ENCODE peak calls at places on chromosomes 3 and 15, in four cellular contexts. One of them, this sample, is unnamed.

GRCh38 chr3:63067999-63068645 is 192.9 kb upstream of the CADPS start:
- DNase-seq in WTC11: peak
- DNase-seq in HepG2: peak
- DNase-seq in K562: peak
- DNase-seq in this sample: peak

GRCh38 chr3:12046406-12046805 is 42.2 kb downstream of the SYN2 start:
- DNase-seq in K562: no peak
- DNase-seq in WTC11: no peak
- DNase-seq in HepG2: no peak
- DNase-seq in this sample: peak

GRCh38 chr3:176961916-176962315 is 235.4 kb downstream of the TBL1XR1 start:
- DNase-seq in WTC11: no peak
- DNase-seq in HepG2: no peak
- DNase-seq in K562: no peak
- DNase-seq in this sample: no peak

GRCh38 chr15:66535056-66535455 is 29.9 kb downstream of the ZWILCH start:
- DNase-seq in HepG2: no peak
- DNase-seq in WTC11: no peak
- DNase-seq in K562: no peak
- DNase-seq in this sample: no peak

GRCh38 chr3:183253961-183254815 is 1.1 kb downstream of the B3GNT5 start:
- DNase-seq in WTC11: peak
- DNase-seq in HepG2: no peak
- DNase-seq in K562: peak
- DNase-seq in this sample: peak

GRCh38 chr3:79085166-79085565 is 682.6 kb downstream of the ROBO1 start:
- DNase-seq in K562: no peak
- DNase-seq in WTC11: no peak
- DNase-seq in HepG2: no peak
- DNase-seq in this sample: no peak

GRCh38 chr3:15630646-15631350 is 29.3 kb downstream of the BTD start:
- DNase-seq in HepG2: no peak
- DNase-seq in K562: no peak
- DNase-seq in WTC11: no peak
- DNase-seq in this sample: no peak

GRCh38 chr15:80970018-80970657 is 19.5 kb downstream of the MESD start:
- DNase-seq in K562: peak
- DNase-seq in WTC11: peak
- DNase-seq in HepG2: peak
- DNase-seq in this sample: peak

GRCh38 chr3:134029256-134029733 is 430 bp downstream of the SLCO2A1 start:
- DNase-seq in WTC11: no peak
- DNase-seq in K562: no peak
- DNase-seq in HepG2: no peak
- DNase-seq in this sample: no peak

GRCh38 chr3:28247286-28247685 is 5.9 kb downstream of the CMC1 start:
- DNase-seq in WTC11: no peak
- DNase-seq in K562: no peak
- DNase-seq in HepG2: no peak
- DNase-seq in this sample: no peak

GRCh38 chr15:62495670-62496328 is 330.7 kb upstream of the C2CD4B start:
- DNase-seq in HepG2: no peak
- DNase-seq in WTC11: no peak
- DNase-seq in K562: no peak
- DNase-seq in this sample: no peak

GRCh38 chr3:127209840-127210653 is 17.1 kb downstream of the PRR23E start:
- DNase-seq in K562: no peak
- DNase-seq in WTC11: no peak
- DNase-seq in HepG2: no peak
- DNase-seq in this sample: no peak

GRCh38 chr15:28937271-28937670 is 51.5 kb downstream of the APBA2 start:
- DNase-seq in K562: no peak
- DNase-seq in HepG2: no peak
- DNase-seq in WTC11: no peak
- DNase-seq in this sample: no peak

GRCh38 chr3:126393563-126393962 is 1.1 kb upstream of the CFAP100 start:
- DNase-seq in K562: no peak
- DNase-seq in HepG2: no peak
- DNase-seq in WTC11: no peak
- DNase-seq in this sample: no peak

GRCh38 chr15:64806509-64806908 is 18.9 kb downstream of the PIF1 start:
- DNase-seq in K562: no peak
- DNase-seq in WTC11: no peak
- DNase-seq in HepG2: no peak
- DNase-seq in this sample: no peak

DNA sequence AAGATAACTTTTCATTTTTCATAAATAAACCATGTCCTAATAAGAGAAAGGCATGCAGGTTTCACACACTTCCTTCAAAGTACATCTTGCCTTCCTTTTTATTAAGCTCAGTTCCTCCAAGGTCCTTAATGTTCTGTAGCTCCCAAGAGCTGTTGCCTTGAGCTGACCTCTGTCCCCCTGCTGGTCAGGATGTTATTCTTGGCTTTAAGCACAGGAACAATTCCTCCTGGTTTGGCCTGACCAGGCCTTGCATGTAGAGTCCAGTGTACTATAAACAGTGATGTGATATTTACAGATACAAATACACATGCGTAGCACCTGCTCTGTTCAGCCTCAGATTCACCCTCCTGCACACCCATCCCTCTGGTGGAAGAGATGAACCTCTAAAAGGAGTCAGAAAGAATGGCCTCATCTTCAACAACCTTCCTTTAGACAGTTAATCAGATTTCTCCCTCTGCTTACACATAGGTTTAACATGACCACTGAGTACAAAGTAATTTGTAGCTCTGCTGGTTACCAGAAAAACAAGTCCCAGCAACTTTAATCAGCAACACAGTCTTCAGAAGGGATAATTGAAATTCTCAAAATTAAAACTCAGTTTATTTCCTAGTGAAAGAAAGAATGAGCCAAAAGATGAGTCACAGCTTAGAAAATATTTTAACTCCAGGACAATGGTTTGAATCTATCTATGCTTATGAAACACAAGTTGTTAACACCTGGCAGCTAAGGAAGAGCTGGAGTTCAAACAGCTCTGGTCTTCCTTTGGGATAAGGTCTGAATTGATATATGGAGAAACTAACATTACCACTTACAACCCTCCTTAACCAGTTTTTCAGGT is 46.5 kb downstream of the PTPN9 start:
- DNase-seq in K562: peak
- DNase-seq in HepG2: peak
- DNase-seq in WTC11: peak
- DNase-seq in this sample: peak
- TF ChIP-seq ELF4 in K562: no peak
- TF ChIP-seq ELF4 in HepG2: no peak
- TF ChIP-seq ELF4 in WTC11: no peak
- TF ChIP-seq ELF4 in this sample: no peak

DNA sequence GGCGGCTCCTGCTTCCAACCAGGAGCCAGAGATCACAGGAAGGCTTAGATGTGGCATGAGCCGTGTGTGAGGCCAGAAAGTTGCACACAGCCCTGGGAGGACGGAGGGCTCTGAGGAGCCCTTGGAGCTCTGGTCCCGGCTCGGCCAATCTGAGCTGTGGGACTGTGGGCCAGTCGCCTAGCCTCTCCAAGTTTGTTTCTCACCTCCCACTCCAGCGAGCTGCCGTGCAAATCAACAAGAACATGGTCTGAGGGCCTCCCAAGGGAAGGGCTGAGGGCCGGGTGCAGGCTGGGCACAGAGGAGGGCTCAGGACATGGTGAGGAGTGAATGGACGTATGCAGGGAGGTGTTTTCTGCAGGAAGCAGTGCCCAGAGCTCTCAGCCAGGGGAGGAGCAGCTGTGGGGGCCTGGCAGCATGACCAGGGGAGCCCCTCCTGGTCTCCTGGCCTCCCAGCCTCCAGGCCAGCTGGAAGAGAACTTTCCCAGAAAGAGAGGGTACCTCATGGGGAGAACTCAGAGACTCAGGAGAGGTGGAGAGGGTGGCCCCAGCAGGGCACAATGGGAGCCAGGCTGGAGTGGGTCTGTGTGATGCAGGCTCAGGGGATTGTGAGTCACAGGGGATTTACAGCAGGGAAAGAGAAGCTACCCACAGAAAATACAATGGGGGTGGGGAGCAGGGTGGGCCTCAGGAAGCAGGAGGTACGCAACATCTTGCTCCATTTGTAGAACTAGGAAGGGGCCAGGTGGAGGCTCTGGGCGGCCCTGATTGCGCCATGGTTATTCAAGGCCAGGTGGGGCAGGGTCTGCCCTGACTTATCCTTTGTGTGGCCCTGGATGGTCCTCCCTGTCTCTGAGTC is 24.8 kb downstream of the PSTPIP1 start:
- DNase-seq in K562: no peak
- DNase-seq in WTC11: no peak
- DNase-seq in HepG2: no peak
- DNase-seq in this sample: no peak
- TF ChIP-seq ELF4 in K562: no peak
- TF ChIP-seq ELF4 in WTC11: no peak
- TF ChIP-seq ELF4 in HepG2: no peak
- TF ChIP-seq ELF4 in this sample: no peak

DNA sequence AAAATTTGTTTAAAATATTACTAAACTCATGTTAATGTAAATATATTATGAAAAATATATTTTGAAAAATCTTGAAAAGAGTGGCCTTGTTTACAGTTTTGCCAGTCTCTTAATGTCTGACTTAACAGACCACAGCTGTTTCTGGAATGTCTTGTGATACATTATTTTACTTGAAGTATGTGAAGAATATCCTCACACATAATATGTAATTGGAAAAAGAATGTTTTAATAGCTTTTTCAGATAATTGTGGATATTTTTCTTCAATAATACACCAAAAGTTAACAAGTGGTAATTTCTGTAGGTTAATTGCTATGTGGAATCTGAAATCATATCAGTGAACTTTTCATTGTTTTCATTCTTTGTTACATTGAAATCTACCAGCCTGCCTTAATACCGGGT is 101.3 kb downstream of the UBE2E2 start:
- DNase-seq in WTC11: no peak
- DNase-seq in HepG2: no peak
- DNase-seq in K562: no peak
- DNase-seq in this sample: no peak
- TF ChIP-seq ELF4 in WTC11: no peak
- TF ChIP-seq ELF4 in HepG2: no peak
- TF ChIP-seq ELF4 in K562: no peak
- TF ChIP-seq ELF4 in this sample: no peak

GRCh38 chr15:70632079-70632850 is 131.1 kb downstream of the UACA start:
- DNase-seq in WTC11: no peak
- DNase-seq in HepG2: no peak
- DNase-seq in K562: no peak
- DNase-seq in this sample: no peak

GRCh38 chr15:70633394-70633793 is 130.0 kb downstream of the UACA start:
- DNase-seq in HepG2: no peak
- DNase-seq in K562: no peak
- DNase-seq in WTC11: no peak
- DNase-seq in this sample: no peak

GRCh38 chr15:70632981-70633380 is 130.4 kb downstream of the UACA start:
- DNase-seq in HepG2: no peak
- DNase-seq in WTC11: peak
- DNase-seq in K562: no peak
- DNase-seq in this sample: no peak

GRCh38 chr15:70635895-70636294 is 127.5 kb downstream of the UACA start:
- DNase-seq in WTC11: no peak
- DNase-seq in HepG2: no peak
- DNase-seq in K562: no peak
- DNase-seq in this sample: no peak

GRCh38 chr15:70636540-70637165 is 126.7 kb downstream of the UACA start:
- DNase-seq in K562: no peak
- DNase-seq in WTC11: peak
- DNase-seq in HepG2: peak
- DNase-seq in this sample: no peak
- TF ChIP-seq ELF4 in K562: no peak
- TF ChIP-seq ELF4 in WTC11: no peak
- TF ChIP-seq ELF4 in HepG2: no peak
- TF ChIP-seq ELF4 in this sample: no peak

GRCh38 chr15:26070095-26070532 is 207.0 kb upstream of the ATP10A start:
- DNase-seq in WTC11: no peak
- DNase-seq in K562: no peak
- DNase-seq in HepG2: no peak
- DNase-seq in this sample: no peak

GRCh38 chr15:26075770-26076169 is 212.6 kb upstream of the ATP10A start:
- DNase-seq in WTC11: no peak
- DNase-seq in HepG2: no peak
- DNase-seq in K562: no peak
- DNase-seq in this sample: no peak

GRCh38 chr15:26069204-26069603 is 206.1 kb upstream of the ATP10A start:
- DNase-seq in HepG2: no peak
- DNase-seq in K562: no peak
- DNase-seq in WTC11: no peak
- DNase-seq in this sample: no peak

GRCh38 chr15:26073430-26074333 is 210.6 kb upstream of the ATP10A start:
- DNase-seq in K562: no peak
- DNase-seq in WTC11: no peak
- DNase-seq in HepG2: no peak
- DNase-seq in this sample: no peak
- TF ChIP-seq ELF4 in K562: no peak
- TF ChIP-seq ELF4 in WTC11: no peak
- TF ChIP-seq ELF4 in HepG2: no peak
- TF ChIP-seq ELF4 in this sample: no peak

GRCh38 chr3:194555175-194556062 is 68.6 kb upstream of the ATP13A3 start:
- DNase-seq in WTC11: no peak
- DNase-seq in HepG2: no peak
- DNase-seq in K562: no peak
- DNase-seq in this sample: no peak
- TF ChIP-seq ELF4 in WTC11: no peak
- TF ChIP-seq ELF4 in HepG2: no peak
- TF ChIP-seq ELF4 in K562: no peak
- TF ChIP-seq ELF4 in this sample: no peak

DNA sequence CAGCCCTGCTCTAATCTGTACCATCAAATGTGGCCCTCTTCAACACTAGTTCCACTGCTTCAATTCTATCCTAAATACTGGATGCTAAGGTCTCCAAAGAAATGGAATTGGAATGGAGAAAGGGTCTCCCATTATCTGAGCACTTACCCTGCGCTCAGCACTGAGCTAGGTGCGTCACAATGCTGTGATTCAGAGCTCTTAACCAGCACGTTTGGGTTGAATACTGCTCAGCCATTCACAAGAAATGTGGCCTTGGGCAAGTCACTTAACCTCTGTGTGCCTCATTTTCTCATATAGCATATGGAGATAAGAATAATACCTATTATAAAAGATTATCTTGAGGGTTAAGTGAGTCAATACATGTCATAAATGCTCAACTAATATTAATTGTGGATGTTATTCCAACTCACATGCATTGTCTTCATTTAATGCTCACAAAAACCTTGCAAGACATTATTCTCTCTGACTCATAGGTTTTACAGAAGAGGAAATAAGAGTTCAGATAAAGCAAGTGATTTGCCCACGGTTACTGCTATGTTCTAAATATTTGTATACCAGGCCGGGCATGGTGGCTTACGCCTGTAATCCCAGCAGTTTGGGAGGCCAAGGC is 27.4 kb upstream of the SRGAP3 start:
- DNase-seq in K562: no peak
- DNase-seq in WTC11: no peak
- DNase-seq in HepG2: no peak
- DNase-seq in this sample: no peak
- TF ChIP-seq ELF4 in K562: no peak
- TF ChIP-seq ELF4 in WTC11: no peak
- TF ChIP-seq ELF4 in HepG2: no peak
- TF ChIP-seq ELF4 in this sample: no peak

GRCh38 chr3:23659274-23659673 is 146.5 kb upstream of the UBE2E1 start:
- DNase-seq in K562: no peak
- DNase-seq in WTC11: no peak
- DNase-seq in HepG2: no peak
- DNase-seq in this sample: no peak
- TF ChIP-seq ELF4 in K562: no peak
- TF ChIP-seq ELF4 in WTC11: no peak
- TF ChIP-seq ELF4 in HepG2: no peak
- TF ChIP-seq ELF4 in this sample: no peak

This sample was measured in HEK293T.